ENCODE peak calls at places on chromosomes 5 and 9, in seven cellular contexts. V is activated CD8-positive, alpha-beta memory T cell treated with anti-CD3 and anti-CD28 coated beads for 48 hours; Q is ovary; C is hippocampal formation; A is left colon; Z is endodermal cell; N is midbrain. U is an unnamed sample.

GRCh38 chr9:86978413-86978812 is 31.1 kb upstream of the GAS1 start:
- DNase-seq in A (no peak), C (no peak), Z (no peak), V (no peak), Q (no peak), N (no peak), U (no peak)

GRCh38 chr5:112210430-112211005 is 208.6 kb downstream of the EPB41L4A start:
- DNase-seq in N (peak), Z (peak), A (peak), V (no peak), Q (no peak), C (peak), U (no peak)

GRCh38 chr9:108469654-108470053 is 386.1 kb downstream of the ACTL7B start:
- DNase-seq in Q (no peak), Z (no peak), V (no peak), C (no peak), N (no peak), A (no peak), U (no peak)

GRCh38 chr5:158819840-158820620 is 279.7 kb downstream of the EBF1 start:
- DNase-seq in Q (no peak), V (no peak), Z (no peak), N (no peak), C (no peak), A (no peak), U (no peak)

GRCh38 chr5:9265391-9266287 is 280.2 kb downstream of the SEMA5A start:
- DNase-seq in Z (peak), C (no peak), N (no peak), A (no peak), Q (no peak), V (no peak), U (peak)

GRCh38 chr5:17359451-17359965 is 138.5 kb upstream of the TAF11L2 start:
- DNase-seq in C (no peak), V (no peak), Q (no peak), N (no peak), A (no peak), Z (no peak), U (no peak)

GRCh38 chr9:25600501-25600900 is 77.7 kb downstream of the TUSC1 start:
- DNase-seq in Q (no peak), Z (no peak), A (no peak), N (no peak), V (no peak), C (no peak), U (no peak)

GRCh38 chr9:134103391-134103998 is 32.4 kb upstream of the WDR5 start:
- DNase-seq in Z (no peak), V (no peak), Q (no peak), A (no peak), C (no peak), N (no peak), U (no peak)

GRCh38 chr9:32603914-32604852 is 31.2 kb upstream of the NDUFB6 start:
- DNase-seq in V (no peak), N (no peak), Q (no peak), A (no peak), C (no peak), Z (no peak), U (no peak)

GRCh38 chr5:167261309-167262100 is 1029.9 kb upstream of the WWC1 start:
- DNase-seq in C (no peak), A (no peak), N (no peak), V (no peak), Z (peak), Q (no peak), U (no peak)

GRCh38 chr9:127128341-127129072 is 6.1 kb upstream of the ANGPTL2 start:
- DNase-seq in N (no peak), Z (no peak), Q (peak), A (peak), V (no peak), C (no peak), U (no peak)

GRCh38 chr9:115276621-115277020 is 158.7 kb upstream of the TNC start:
- DNase-seq in N (no peak), A (no peak), V (no peak), Q (no peak), Z (no peak), C (no peak), U (no peak)

GRCh38 chr9:89926691-89927220 is 321.9 kb downstream of the GADD45G start:
- DNase-seq in Q (no peak), A (no peak), N (no peak), V (no peak), C (no peak), Z (peak), U (no peak)

GRCh38 chr9:3716415-3716814 is 190.6 kb upstream of the RFX3 start:
- DNase-seq in Q (no peak), N (no peak), A (no peak), Z (no peak), V (no peak), C (no peak), U (no peak)